ENCODE peak calls at places on chromosomes 4 and X, in five cellular contexts. E is fibroblast of lung, S is heart left ventricle, F is progenitor cell of endocrine pancreas, I is glutamatergic neuron. H is an unnamed sample.

GRCh38 chr4:177385576-177386320 is 56.5 kb downstream of the AGA start:
- DNase-seq in F (no peak), I (no peak), S (no peak), E (peak), H (no peak)

GRCh38 chrX:40975951-40976350 is 109.3 kb upstream of the USP9X start:
- DNase-seq in F (no peak), I (no peak), S (no peak), E (no peak), H (no peak)

GRCh38 chrX:13689519-13690211 is 737 bp downstream of the RAB9A start:
- DNase-seq in I (no peak), S (no peak), F (no peak), E (peak), H (no peak)

GRCh38 chrX:4655743-4656142 is 942.3 kb upstream of the PRKX start:
- DNase-seq in F (no peak), I (no peak), S (no peak), E (no peak), H (no peak)

GRCh38 chr4:149595500-149595899 is 220.1 kb downstream of the IQCM start:
- DNase-seq in E (no peak), I (no peak), S (no peak), F (no peak), H (no peak)

GRCh38 chr4:14716622-14717021 is 285.7 kb upstream of the CPEB2 start:
- DNase-seq in E (no peak), I (no peak), F (no peak), S (no peak), H (no peak)

GRCh38 chr4:174681723-174682300 is 147.2 kb downstream of the GLRA3 start:
- DNase-seq in E (peak), F (no peak), S (no peak), I (no peak), H (no peak)

GRCh38 chrX:19629541-19629940 is 114.2 kb upstream of the MAP3K15 start:
- DNase-seq in F (no peak), I (no peak), E (no peak), S (no peak), H (no peak)

GRCh38 chrX:109261279-109261678 is 220.6 kb downstream of the GUCY2F start:
- DNase-seq in E (no peak), S (no peak), F (no peak), I (no peak), H (no peak)

GRCh38 chr4:85084371-85085170 is 118.1 kb upstream of the WDFY3 start:
- DNase-seq in F (peak), S (peak), E (peak), I (peak), H (no peak)

GRCh38 chrX:135420831-135421230 is 913 bp upstream of the SMIM10L2A start:
- DNase-seq in S (no peak), I (no peak), E (no peak), F (no peak), H (no peak)

GRCh38 chrX:150152036-150152435 is 211.1 kb upstream of the MAMLD1 start:
- DNase-seq in E (no peak), S (no peak), I (no peak), F (no peak), H (no peak)

GRCh38 chr4:108397850-108398249 is 222.5 kb upstream of the RPL34 start:
- DNase-seq in F (no peak), E (no peak), S (no peak), I (no peak), H (no peak)

GRCh38 chr4:128298852-128299251 is 11.2 kb upstream of the PGRMC2 start:
- DNase-seq in I (no peak), E (no peak), S (no peak), F (no peak), H (no peak)

GRCh38 chr4:44661940-44662622 is 10.7 kb upstream of the YIPF7 start:
- DNase-seq in I (no peak), E (no peak), S (no peak), F (no peak), H (no peak)

GRCh38 chr4:24650849-24651248 is 66.5 kb upstream of the DHX15 start:
- DNase-seq in E (no peak), F (no peak), S (no peak), I (no peak), H (no peak)

GRCh38 chrX:155046811-155047528 is 20.3 kb downstream of the FUNDC2 start:
- DNase-seq in E (no peak), I (no peak), F (no peak), S (no peak), H (no peak)
- TF ChIP-seq CTCF in E (no peak), I (no peak), F (no peak), S (no peak), H (no peak)

GRCh38 chr4:133151681-133152329 is 2.7 kb downstream of the PCDH10 start:
- DNase-seq in S (no peak), I (peak), F (peak), E (peak), H (no peak)
- TF ChIP-seq CTCF in S (no peak), I (peak), F (peak), E (peak), H (peak)

DNA sequence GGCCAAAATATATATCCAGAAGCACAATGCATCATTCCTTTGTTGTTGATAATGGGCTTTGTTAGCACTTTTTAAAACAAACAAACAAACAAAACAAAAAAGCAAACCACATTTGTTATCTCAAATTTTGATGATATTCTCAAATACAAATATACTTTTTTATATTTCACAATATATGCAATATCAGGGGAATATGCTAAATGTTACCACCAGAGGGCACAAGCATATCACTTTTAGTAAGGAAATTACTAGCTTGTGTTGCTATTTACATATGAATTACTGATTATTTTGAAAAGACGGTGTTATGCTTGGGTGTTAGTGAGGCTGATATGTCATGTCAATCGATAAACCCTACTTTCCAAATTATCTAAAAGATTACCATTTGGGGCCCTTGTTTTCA is 29.1 kb downstream of the RIPPLY1 start:
- DNase-seq in S (no peak), F (no peak), I (no peak), E (peak), H (no peak)
- TF ChIP-seq CTCF in S (peak), F (peak), I (peak), E (peak), H (peak)

DNA sequence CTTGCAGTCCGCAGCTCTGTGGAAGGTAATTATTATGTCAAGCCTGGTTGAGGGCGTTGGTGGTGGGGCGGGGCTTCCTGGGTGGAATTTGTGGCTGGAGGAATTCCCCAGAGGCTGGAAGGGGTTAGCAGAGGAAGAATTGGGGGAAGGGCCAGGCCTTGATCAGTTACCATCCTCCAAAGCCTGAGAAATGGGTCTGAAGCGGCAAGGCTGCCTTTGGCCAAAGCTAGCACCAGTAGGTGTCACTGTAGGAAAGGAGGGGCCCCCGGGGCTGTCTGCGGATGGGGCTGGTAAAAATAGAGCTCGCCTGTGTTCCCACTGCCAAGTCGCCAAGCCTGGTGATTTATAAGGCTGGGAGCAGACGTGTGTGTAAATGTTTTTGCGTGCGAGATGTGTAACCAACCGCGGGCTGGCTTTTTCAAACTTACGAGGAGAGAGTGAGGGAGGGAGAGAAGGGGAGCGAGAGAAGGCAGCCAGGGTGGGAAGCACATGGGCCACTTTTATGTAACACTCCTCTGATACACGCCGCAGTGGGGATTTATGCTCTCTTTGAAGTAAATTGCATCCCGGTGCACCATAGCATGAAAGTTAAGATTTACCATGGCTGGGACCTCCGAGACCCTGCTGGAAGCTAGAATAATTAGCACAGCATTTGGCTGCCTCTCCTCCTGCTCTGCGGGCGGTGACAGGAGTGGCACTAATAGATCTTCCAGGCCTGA is 366.9 kb downstream of the BCOR start:
- DNase-seq in F (no peak), I (peak), S (peak), E (peak), H (peak)
- TF ChIP-seq CTCF in F (peak), I (peak), S (peak), E (peak), H (no peak)

GRCh38 chrX:115895678-115896329 is 274.7 kb upstream of the AGTR2 start:
- DNase-seq in F (no peak), S (no peak), E (no peak), I (no peak), H (no peak)

GRCh38 chrX:115896362-115896761 is 274.2 kb upstream of the AGTR2 start:
- DNase-seq in I (no peak), E (no peak), F (no peak), S (no peak), H (no peak)

GRCh38 chrX:115897956-115898355 is 272.6 kb upstream of the AGTR2 start:
- DNase-seq in I (no peak), F (no peak), S (no peak), E (no peak), H (no peak)

GRCh38 chrX:115900425-115900824 is 270.1 kb upstream of the AGTR2 start:
- DNase-seq in I (no peak), S (no peak), E (no peak), F (no peak), H (no peak)

DNA sequence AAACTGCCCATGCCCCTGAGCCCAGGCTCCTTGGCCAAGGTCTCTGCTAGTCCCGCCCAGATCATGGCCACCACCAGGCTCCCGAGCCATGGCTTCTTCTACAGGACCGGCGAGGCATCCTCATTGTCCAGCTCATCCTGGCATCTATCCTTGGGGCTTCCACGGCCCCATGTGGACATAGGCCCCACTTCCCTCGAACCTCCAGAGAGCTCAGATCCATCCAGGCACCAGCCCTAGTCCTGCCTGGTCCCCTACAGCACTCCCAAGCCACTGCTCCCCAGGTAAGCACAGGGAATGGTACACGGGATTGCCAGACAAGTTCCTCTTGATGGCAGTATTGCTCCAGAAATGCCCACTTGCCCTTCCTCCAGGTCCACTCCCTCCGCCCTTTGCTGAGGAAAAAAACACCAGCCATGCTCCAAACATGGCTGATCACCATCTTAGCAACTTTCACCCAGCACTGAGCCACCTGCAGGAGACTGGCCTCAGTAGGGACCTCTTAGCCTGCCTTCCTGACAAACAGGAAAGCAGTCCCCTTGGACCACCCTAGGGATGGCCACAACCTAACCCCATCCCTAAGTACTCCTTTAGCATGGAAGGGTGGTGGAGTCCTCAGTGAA is 272.1 kb upstream of the AGTR2 start:
- DNase-seq in S (no peak), F (no peak), I (peak), E (no peak), H (no peak)
- TF ChIP-seq CTCF in S (no peak), F (peak), I (no peak), E (no peak), H (no peak)

DNA sequence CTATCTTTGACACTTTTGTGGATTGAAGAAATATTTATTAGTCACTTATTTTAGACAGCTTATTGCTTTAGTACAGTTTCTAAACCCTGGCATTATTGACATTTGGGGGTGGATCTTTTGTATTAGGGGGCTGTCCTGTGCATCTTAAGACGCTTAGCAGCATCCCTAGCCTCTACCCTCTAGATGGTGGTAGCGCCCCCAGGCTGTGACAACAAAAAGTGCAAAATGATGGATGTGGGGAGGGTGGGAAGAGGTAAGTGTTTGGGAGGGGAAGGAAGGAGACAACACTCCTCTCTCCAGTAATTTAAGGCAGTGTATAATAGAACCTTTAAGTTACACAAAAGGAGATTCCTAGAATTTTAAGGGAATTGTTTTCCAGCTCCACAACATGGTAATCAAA is 1210.6 kb downstream of the C4orf33 start:
- DNase-seq in E (no peak), S (no peak), F (no peak), I (peak), H (no peak)
- TF ChIP-seq CTCF in E (no peak), S (no peak), F (no peak), I (peak), H (no peak)

GRCh38 chrX:38304010-38304409 is 23.3 kb downstream of the RPGR start:
- DNase-seq in F (no peak), I (no peak), E (peak), S (no peak), H (no peak)
- TF ChIP-seq CTCF in F (peak), I (no peak), E (peak), S (peak), H (no peak)

H was measured in mesothelial cell of epicardium.